ENCODE peak calls at places on chromosome 16, in eight cellular contexts. One of them, this sample, is unnamed.
A peak's percentile ranks its signal among the peaks of the same experiment; 100 is the strongest.

GRCh38 chr16:86492267-86492960 is 17.9 kb upstream of the FOXF1 start:
- DNase-seq in effector memory CD4-positive, alpha-beta T cell: no peak
- DNase-seq in ovary: no peak
- DNase-seq in HCT116: no peak
- DNase-seq in mucosa of descending colon: no peak
- DNase-seq in lung: no peak
- DNase-seq in psoas muscle: no peak
- DNase-seq in naive thymus-derived CD4-positive, alpha-beta T cell: no peak
- DNase-seq in this sample: no peak

GRCh38 chr16:1731603-1732002 is 25.6 kb downstream of the MAPK8IP3 start:
- DNase-seq in effector memory CD4-positive, alpha-beta T cell: no peak
- DNase-seq in lung: no peak
- DNase-seq in HCT116: no peak
- DNase-seq in ovary: no peak
- DNase-seq in naive thymus-derived CD4-positive, alpha-beta T cell: no peak
- DNase-seq in mucosa of descending colon: no peak
- DNase-seq in psoas muscle: no peak
- DNase-seq in this sample: no peak

GRCh38 chr16:13866073-13866472 is 53.9 kb upstream of the ERCC4 start:
- DNase-seq in effector memory CD4-positive, alpha-beta T cell: no peak
- DNase-seq in naive thymus-derived CD4-positive, alpha-beta T cell: no peak
- DNase-seq in mucosa of descending colon: peak; percentile 87
- DNase-seq in ovary: peak; percentile 81
- DNase-seq in psoas muscle: peak; percentile 79
- DNase-seq in HCT116: peak; percentile 72
- DNase-seq in lung: peak; percentile 72
- DNase-seq in this sample: peak; percentile 73

GRCh38 chr16:48904333-48904732 is 294.4 kb upstream of the N4BP1 start:
- DNase-seq in lung: no peak
- DNase-seq in mucosa of descending colon: no peak
- DNase-seq in effector memory CD4-positive, alpha-beta T cell: no peak
- DNase-seq in naive thymus-derived CD4-positive, alpha-beta T cell: no peak
- DNase-seq in psoas muscle: no peak
- DNase-seq in HCT116: no peak
- DNase-seq in ovary: no peak
- DNase-seq in this sample: no peak

GRCh38 chr16:18803569-18804462 is 2.5 kb upstream of the ARL6IP1 start:
- DNase-seq in naive thymus-derived CD4-positive, alpha-beta T cell: no peak
- DNase-seq in HCT116: no peak
- DNase-seq in ovary: no peak
- DNase-seq in mucosa of descending colon: no peak
- DNase-seq in psoas muscle: no peak
- DNase-seq in lung: no peak
- DNase-seq in effector memory CD4-positive, alpha-beta T cell: no peak
- DNase-seq in this sample: no peak

GRCh38 chr16:11639925-11640899 is 28.0 kb upstream of the SNN start:
- DNase-seq in mucosa of descending colon: peak; percentile 63
- DNase-seq in lung: peak; percentile 88
- DNase-seq in psoas muscle: peak; percentile 89
- DNase-seq in naive thymus-derived CD4-positive, alpha-beta T cell: no peak
- DNase-seq in HCT116: peak; percentile 63
- DNase-seq in effector memory CD4-positive, alpha-beta T cell: no peak
- DNase-seq in ovary: peak; percentile 87
- DNase-seq in this sample: peak; percentile 58

GRCh38 chr16:78535098-78535497 is 435.6 kb downstream of the WWOX start:
- DNase-seq in effector memory CD4-positive, alpha-beta T cell: no peak
- DNase-seq in naive thymus-derived CD4-positive, alpha-beta T cell: no peak
- DNase-seq in ovary: no peak
- DNase-seq in mucosa of descending colon: no peak
- DNase-seq in HCT116: no peak
- DNase-seq in psoas muscle: no peak
- DNase-seq in lung: no peak
- DNase-seq in this sample: no peak

GRCh38 chr16:1949507-1949906 is 5.0 kb downstream of the RPL3L start:
- DNase-seq in HCT116: no peak
- DNase-seq in naive thymus-derived CD4-positive, alpha-beta T cell: no peak
- DNase-seq in psoas muscle: no peak
- DNase-seq in mucosa of descending colon: no peak
- DNase-seq in effector memory CD4-positive, alpha-beta T cell: no peak
- DNase-seq in lung: no peak
- DNase-seq in ovary: no peak
- DNase-seq in this sample: no peak

GRCh38 chr16:12420661-12421209 is 383.0 kb downstream of the CPPED1 start:
- DNase-seq in mucosa of descending colon: no peak
- DNase-seq in lung: no peak
- DNase-seq in naive thymus-derived CD4-positive, alpha-beta T cell: no peak
- DNase-seq in psoas muscle: no peak
- DNase-seq in HCT116: peak; percentile 7
- DNase-seq in ovary: no peak
- DNase-seq in effector memory CD4-positive, alpha-beta T cell: no peak
- DNase-seq in this sample: no peak

GRCh38 chr16:30720694-30721093 is 21.7 kb downstream of the SRCAP start:
- DNase-seq in HCT116: no peak
- DNase-seq in mucosa of descending colon: no peak
- DNase-seq in ovary: no peak
- DNase-seq in naive thymus-derived CD4-positive, alpha-beta T cell: no peak
- DNase-seq in lung: no peak
- DNase-seq in effector memory CD4-positive, alpha-beta T cell: no peak
- DNase-seq in psoas muscle: no peak
- DNase-seq in this sample: no peak

GRCh38 chr16:87712184-87712822 is 53.5 kb downstream of the KLHDC4 start:
- DNase-seq in effector memory CD4-positive, alpha-beta T cell: no peak
- DNase-seq in ovary: no peak
- DNase-seq in psoas muscle: no peak
- DNase-seq in naive thymus-derived CD4-positive, alpha-beta T cell: no peak
- DNase-seq in HCT116: no peak
- DNase-seq in lung: no peak
- DNase-seq in mucosa of descending colon: peak; percentile 35
- DNase-seq in this sample: peak; percentile 27

GRCh38 chr16:80122155-80122554 is 418.6 kb upstream of the DYNLRB2 start:
- DNase-seq in lung: peak; percentile 48
- DNase-seq in mucosa of descending colon: peak; percentile 46
- DNase-seq in naive thymus-derived CD4-positive, alpha-beta T cell: no peak
- DNase-seq in HCT116: no peak
- DNase-seq in ovary: peak; percentile 75
- DNase-seq in effector memory CD4-positive, alpha-beta T cell: no peak
- DNase-seq in psoas muscle: no peak
- DNase-seq in this sample: peak; percentile 51

GRCh38 chr16:1433263-1433560 is 2.3 kb downstream of the PERCC1 start:
- DNase-seq in psoas muscle: no peak
- DNase-seq in naive thymus-derived CD4-positive, alpha-beta T cell: no peak
- DNase-seq in effector memory CD4-positive, alpha-beta T cell: no peak
- DNase-seq in mucosa of descending colon: no peak
- DNase-seq in HCT116: no peak
- DNase-seq in lung: no peak
- DNase-seq in ovary: no peak
- DNase-seq in this sample: no peak

GRCh38 chr16:48099455-48099854 is 56.3 kb downstream of the ABCC12 start:
- DNase-seq in mucosa of descending colon: no peak
- DNase-seq in lung: no peak
- DNase-seq in psoas muscle: peak; percentile 61
- DNase-seq in ovary: no peak
- DNase-seq in naive thymus-derived CD4-positive, alpha-beta T cell: no peak
- DNase-seq in effector memory CD4-positive, alpha-beta T cell: no peak
- DNase-seq in HCT116: peak; percentile 49
- DNase-seq in this sample: no peak

GRCh38 chr16:49085689-49086088 is 195.9 kb downstream of the CBLN1 start:
- DNase-seq in naive thymus-derived CD4-positive, alpha-beta T cell: no peak
- DNase-seq in psoas muscle: no peak
- DNase-seq in ovary: no peak
- DNase-seq in HCT116: no peak
- DNase-seq in effector memory CD4-positive, alpha-beta T cell: no peak
- DNase-seq in lung: no peak
- DNase-seq in mucosa of descending colon: no peak
- DNase-seq in this sample: no peak

GRCh38 chr16:35185366-35186044 is 1726.1 kb downstream of the TP53TG3F start:
- DNase-seq in psoas muscle: no peak
- DNase-seq in effector memory CD4-positive, alpha-beta T cell: no peak
- DNase-seq in naive thymus-derived CD4-positive, alpha-beta T cell: no peak
- DNase-seq in ovary: no peak
- DNase-seq in HCT116: no peak
- DNase-seq in mucosa of descending colon: no peak
- DNase-seq in lung: no peak
- DNase-seq in this sample: no peak

GRCh38 chr16:46832757-46833464 is 1.9 kb upstream of the C16orf87 start:
- DNase-seq in HCT116: no peak
- DNase-seq in mucosa of descending colon: no peak
- DNase-seq in psoas muscle: no peak
- DNase-seq in ovary: no peak
- DNase-seq in effector memory CD4-positive, alpha-beta T cell: no peak
- DNase-seq in naive thymus-derived CD4-positive, alpha-beta T cell: no peak
- DNase-seq in lung: no peak
- DNase-seq in this sample: no peak

GRCh38 chr16:27318399-27319256 is 4.9 kb downstream of the IL4R start:
- DNase-seq in effector memory CD4-positive, alpha-beta T cell: no peak
- DNase-seq in naive thymus-derived CD4-positive, alpha-beta T cell: peak; percentile 22
- DNase-seq in lung: peak; percentile 64
- DNase-seq in ovary: peak; percentile 7
- DNase-seq in mucosa of descending colon: no peak
- DNase-seq in HCT116: no peak
- DNase-seq in psoas muscle: peak; percentile 57
- DNase-seq in this sample: peak; percentile 47

GRCh38 chr16:7914738-7915137 is 582.1 kb downstream of the RBFOX1 start:
- DNase-seq in psoas muscle: no peak
- DNase-seq in ovary: no peak
- DNase-seq in effector memory CD4-positive, alpha-beta T cell: no peak
- DNase-seq in HCT116: no peak
- DNase-seq in mucosa of descending colon: no peak
- DNase-seq in naive thymus-derived CD4-positive, alpha-beta T cell: no peak
- DNase-seq in lung: no peak
- DNase-seq in this sample: no peak

GRCh38 chr16:7910116-7910515 is 577.5 kb downstream of the RBFOX1 start:
- DNase-seq in lung: no peak
- DNase-seq in ovary: no peak
- DNase-seq in naive thymus-derived CD4-positive, alpha-beta T cell: no peak
- DNase-seq in HCT116: no peak
- DNase-seq in psoas muscle: no peak
- DNase-seq in effector memory CD4-positive, alpha-beta T cell: no peak
- DNase-seq in mucosa of descending colon: no peak
- DNase-seq in this sample: no peak
- H3K4me3 ChIP-seq in lung: no peak overlapping the region
- H3K4me3 ChIP-seq in ovary: no peak overlapping the region
- H3K4me3 ChIP-seq in naive thymus-derived CD4-positive, alpha-beta T cell: no peak overlapping the region
- H3K4me3 ChIP-seq in HCT116: no peak overlapping the region
- H3K4me3 ChIP-seq in psoas muscle: no peak overlapping the region
- H3K4me3 ChIP-seq in effector memory CD4-positive, alpha-beta T cell: no peak overlapping the region
- H3K4me3 ChIP-seq in mucosa of descending colon: no peak overlapping the region
- H3K4me3 ChIP-seq in this sample: no peak overlapping the region

GRCh38 chr16:90083139-90083538 is 6.0 kb upstream of the PRDM7 start:
- DNase-seq in psoas muscle: no peak
- DNase-seq in HCT116: no peak
- DNase-seq in ovary: no peak
- DNase-seq in naive thymus-derived CD4-positive, alpha-beta T cell: no peak
- DNase-seq in effector memory CD4-positive, alpha-beta T cell: no peak
- DNase-seq in lung: no peak
- DNase-seq in mucosa of descending colon: no peak
- DNase-seq in this sample: no peak
- H3K9me3 ChIP-seq in psoas muscle: no peaks in the 10 kb centered on the region
- H3K9me3 ChIP-seq in HCT116: no peaks in the 10 kb centered on the region
- H3K9me3 ChIP-seq in ovary: no peaks in the 10 kb centered on the region
- H3K9me3 ChIP-seq in naive thymus-derived CD4-positive, alpha-beta T cell: no peaks in the 10 kb centered on the region
- H3K9me3 ChIP-seq in effector memory CD4-positive, alpha-beta T cell: no peaks in the 10 kb centered on the region
- H3K9me3 ChIP-seq in lung: no peaks in the 10 kb centered on the region
- H3K9me3 ChIP-seq in mucosa of descending colon: no peaks in the 10 kb centered on the region
- H3K9me3 ChIP-seq in this sample: no peaks in the 10 kb centered on the region

DNA sequence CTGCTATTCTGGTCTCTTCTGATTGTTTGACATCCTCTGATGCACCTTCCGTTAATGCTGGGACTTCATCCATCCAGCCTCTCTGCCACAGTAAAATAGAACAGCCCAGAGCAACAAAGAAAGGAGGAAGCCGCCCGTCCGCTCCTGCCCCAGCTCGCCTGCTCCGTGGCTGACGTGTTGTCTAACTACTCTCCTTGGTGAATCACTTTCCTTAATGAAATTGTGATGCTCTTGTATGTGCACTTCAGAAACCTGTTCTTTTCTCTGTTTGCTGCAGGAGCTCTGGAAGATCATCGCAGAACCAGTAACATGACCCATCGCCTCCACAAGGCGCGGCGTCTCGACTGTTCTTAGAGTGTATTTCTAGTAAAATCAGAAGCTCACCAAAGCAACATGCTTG is 24.3 kb downstream of the METTL22 start:
- DNase-seq in psoas muscle: no peak
- DNase-seq in lung: no peak
- DNase-seq in ovary: no peak
- DNase-seq in mucosa of descending colon: no peak
- DNase-seq in HCT116: no peak
- DNase-seq in naive thymus-derived CD4-positive, alpha-beta T cell: no peak
- DNase-seq in effector memory CD4-positive, alpha-beta T cell: no peak
- DNase-seq in this sample: no peak
- H3K4me3 ChIP-seq in psoas muscle: no peak overlapping the region
- H3K4me3 ChIP-seq in lung: no peak overlapping the region
- H3K4me3 ChIP-seq in ovary: no peak overlapping the region
- H3K4me3 ChIP-seq in mucosa of descending colon: no peak overlapping the region
- H3K4me3 ChIP-seq in HCT116: no peak overlapping the region
- H3K4me3 ChIP-seq in naive thymus-derived CD4-positive, alpha-beta T cell: no peak overlapping the region
- H3K4me3 ChIP-seq in effector memory CD4-positive, alpha-beta T cell: no peak overlapping the region
- H3K4me3 ChIP-seq in this sample: no peak overlapping the region

GRCh38 chr16:60729052-60729451 is 1307.2 kb downstream of the CDH8 start:
- DNase-seq in effector memory CD4-positive, alpha-beta T cell: no peak
- DNase-seq in lung: no peak
- DNase-seq in ovary: no peak
- DNase-seq in mucosa of descending colon: no peak
- DNase-seq in psoas muscle: no peak
- DNase-seq in naive thymus-derived CD4-positive, alpha-beta T cell: no peak
- DNase-seq in HCT116: no peak
- DNase-seq in this sample: no peak

GRCh38 chr16:60727856-60728255 is 1308.4 kb downstream of the CDH8 start:
- DNase-seq in effector memory CD4-positive, alpha-beta T cell: no peak
- DNase-seq in psoas muscle: no peak
- DNase-seq in mucosa of descending colon: no peak
- DNase-seq in ovary: no peak
- DNase-seq in lung: no peak
- DNase-seq in naive thymus-derived CD4-positive, alpha-beta T cell: no peak
- DNase-seq in HCT116: no peak
- DNase-seq in this sample: no peak

GRCh38 chr16:60731329-60731728 is 1304.9 kb downstream of the CDH8 start:
- DNase-seq in HCT116: no peak
- DNase-seq in psoas muscle: no peak
- DNase-seq in naive thymus-derived CD4-positive, alpha-beta T cell: no peak
- DNase-seq in effector memory CD4-positive, alpha-beta T cell: no peak
- DNase-seq in mucosa of descending colon: no peak
- DNase-seq in lung: no peak
- DNase-seq in ovary: no peak
- DNase-seq in this sample: no peak
- H3K9me3 ChIP-seq in HCT116: peaks cover 4% of the 10 kb centered on the region
- H3K9me3 ChIP-seq in psoas muscle: no peaks in the 10 kb centered on the region
- H3K9me3 ChIP-seq in naive thymus-derived CD4-positive, alpha-beta T cell: no peaks in the 10 kb centered on the region
- H3K9me3 ChIP-seq in effector memory CD4-positive, alpha-beta T cell: no peaks in the 10 kb centered on the region
- H3K9me3 ChIP-seq in mucosa of descending colon: peaks cover 51% of the 10 kb centered on the region
- H3K9me3 ChIP-seq in lung: no peaks in the 10 kb centered on the region
- H3K9me3 ChIP-seq in ovary: no peaks in the 10 kb centered on the region
- H3K9me3 ChIP-seq in this sample: no peaks in the 10 kb centered on the region

DNA sequence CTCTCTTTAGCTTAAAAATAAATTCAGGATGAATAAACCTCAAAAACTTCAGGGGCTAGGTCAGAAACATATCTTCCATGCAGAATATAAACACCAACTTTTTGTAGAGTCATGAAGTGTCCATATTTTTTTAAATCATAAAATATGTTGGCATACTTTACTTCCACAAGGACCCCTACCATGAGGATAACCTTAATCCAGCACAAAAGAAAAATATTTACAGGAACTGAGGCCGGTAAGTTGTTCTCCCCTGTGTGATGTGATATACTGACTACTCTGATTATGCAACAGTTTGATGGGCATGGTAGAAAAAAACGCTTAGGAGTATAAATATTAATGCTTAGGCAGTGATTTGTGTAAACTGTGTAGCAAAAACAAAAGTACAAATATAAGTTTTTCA is 264.8 kb upstream of the CDH11 start:
- DNase-seq in effector memory CD4-positive, alpha-beta T cell: no peak
- DNase-seq in lung: no peak
- DNase-seq in psoas muscle: no peak
- DNase-seq in mucosa of descending colon: no peak
- DNase-seq in naive thymus-derived CD4-positive, alpha-beta T cell: no peak
- DNase-seq in ovary: no peak
- DNase-seq in HCT116: no peak
- DNase-seq in this sample: no peak
- H3K4me3 ChIP-seq in effector memory CD4-positive, alpha-beta T cell: no peak overlapping the region
- H3K4me3 ChIP-seq in lung: no peak overlapping the region
- H3K4me3 ChIP-seq in psoas muscle: no peak overlapping the region
- H3K4me3 ChIP-seq in mucosa of descending colon: no peak overlapping the region
- H3K4me3 ChIP-seq in naive thymus-derived CD4-positive, alpha-beta T cell: no peak overlapping the region
- H3K4me3 ChIP-seq in ovary: no peak overlapping the region
- H3K4me3 ChIP-seq in HCT116: no peak overlapping the region
- H3K4me3 ChIP-seq in this sample: no peak overlapping the region